ENCODE peak calls at places on chromosomes 4 and X, in five cellular contexts. O is AG04449, T is ovary, A is astrocyte of the spinal cord, D is fibroblast of mammary gland. X is an unnamed sample.

GRCh38 chrX:88940904-88941303 is 193.9 kb downstream of the CPXCR1 start:
- DNase-seq in T (no peak), A (no peak), D (no peak), O (no peak), X (no peak)

GRCh38 chrX:112688242-112688641 is 8.5 kb upstream of the LHFPL1 start:
- DNase-seq in D (no peak), O (no peak), T (no peak), A (no peak), X (no peak)

GRCh38 chrX:48576108-48576507 is 1.8 kb downstream of the RBM3 start:
- DNase-seq in A (no peak), O (no peak), T (no peak), D (no peak), X (no peak)

GRCh38 chrX:103845165-103845653 is 13.2 kb upstream of the RAB9B start:
- DNase-seq in D (peak), A (peak), T (peak), O (peak), X (peak)

GRCh38 chrX:2397648-2398340 is 103.0 kb downstream of the DHRSX start:
- DNase-seq in O (no peak), D (peak), T (no peak), A (peak), X (peak)

GRCh38 chr4:25402521-25402920 is 25.5 kb downstream of the ANAPC4 start:
- DNase-seq in D (no peak), O (no peak), A (peak), T (no peak), X (peak)

GRCh38 chrX:107483976-107484726 is 34.7 kb downstream of the FRMPD3 start:
- DNase-seq in O (no peak), A (peak), T (peak), D (peak), X (peak)

GRCh38 chr4:99563310-99564186 is at the start of gene TRMT10A:
- DNase-seq in T (peak), A (peak), O (peak), D (peak), X (peak)

GRCh38 chr4:105122334-105122733 is 24.3 kb upstream of the TET2 start:
- DNase-seq in A (no peak), T (no peak), O (no peak), D (no peak), X (peak)

GRCh38 chr4:18847276-18847890 is 825.8 kb upstream of the LCORL start:
- DNase-seq in D (peak), O (no peak), A (peak), T (no peak), X (no peak)

GRCh38 chr4:40395166-40395900 is 60.2 kb downstream of the CHRNA9 start:
- DNase-seq in D (no peak), O (no peak), T (no peak), A (no peak), X (no peak)

GRCh38 chr4:123802933-123803332 is 406.3 kb downstream of the SPRY1 start:
- DNase-seq in O (no peak), D (no peak), T (no peak), A (no peak), X (no peak)

GRCh38 chr4:154618708-154619315 is 6.4 kb upstream of the FGG start:
- DNase-seq in T (no peak), D (peak), A (peak), O (no peak), X (peak)

GRCh38 chr4:6732441-6733357 is 16.7 kb downstream of the BLOC1S4 start:
- DNase-seq in D (peak), T (peak), O (peak), A (peak), X (peak)

GRCh38 chr4:141246243-141246642 is 25.5 kb downstream of the ZNF330 start:
- DNase-seq in A (peak), D (peak), T (no peak), O (peak), X (peak)

GRCh38 chr4:128917781-128918180 is 108.3 kb downstream of the JADE1 start:
- DNase-seq in D (no peak), O (no peak), T (no peak), A (no peak), X (no peak)

GRCh38 chr4:21452931-21453330 is 495.6 kb downstream of the KCNIP4 start:
- DNase-seq in T (no peak), O (no peak), D (no peak), A (no peak), X (no peak)

GRCh38 chr4:52932586-52933482 is 70.7 kb downstream of the RASL11B start:
- DNase-seq in A (peak), O (no peak), T (no peak), D (peak), X (peak)

GRCh38 chrX:22665818-22666217 is 333.9 kb upstream of the DDX53 start:
- DNase-seq in D (no peak), O (no peak), A (no peak), T (no peak), X (no peak)

GRCh38 chrX:22662776-22663175 is 337.0 kb upstream of the DDX53 start:
- DNase-seq in D (no peak), T (no peak), O (no peak), A (no peak), X (no peak)

GRCh38 chrX:22664826-22665225 is 334.9 kb upstream of the DDX53 start:
- DNase-seq in T (no peak), D (no peak), O (no peak), A (no peak), X (no peak)

GRCh38 chrX:22660756-22661155 is 339.0 kb upstream of the DDX53 start:
- DNase-seq in T (no peak), D (peak), A (peak), O (no peak), X (no peak)

GRCh38 chrX:22666441-22666840 is 333.3 kb upstream of the DDX53 start:
- DNase-seq in D (peak), T (no peak), O (no peak), A (peak), X (peak)
- TF ChIP-seq CTCF in D (peak), T (no peak), O (no peak), A (peak), X (peak)

DNA sequence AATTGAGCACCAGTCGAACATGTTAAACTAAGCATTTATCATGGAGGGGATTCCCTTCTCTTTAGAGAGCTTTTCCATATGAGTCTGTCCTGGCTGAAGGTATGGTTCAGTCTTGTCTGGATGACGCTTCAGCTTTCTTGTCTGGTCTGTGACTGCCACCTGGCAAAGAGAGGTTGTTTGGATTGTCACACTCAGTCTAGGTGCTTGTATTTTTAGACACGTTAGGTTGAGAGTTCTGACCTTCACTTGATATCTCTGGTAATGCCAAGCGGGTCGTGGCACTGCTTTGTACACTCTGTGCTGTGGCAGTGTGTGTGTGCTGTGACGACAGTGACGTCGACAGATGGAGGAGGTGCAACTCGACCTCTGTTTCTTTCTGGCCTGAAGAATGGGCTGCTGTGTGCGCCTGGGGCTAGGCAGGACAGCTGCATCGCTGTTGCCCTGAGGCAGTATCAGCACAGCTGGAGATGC is 12.6 kb downstream of the NOCT start:
- DNase-seq in O (no peak), A (no peak), T (no peak), D (no peak), X (no peak)
- H3K4me3 ChIP-seq in O (no peak), A (no peak), T (no peak), D (no peak), X (no peak)

GRCh38 chrX:151852294-151852693 is 60.4 kb upstream of the MAGEA4 start:
- DNase-seq in O (no peak), A (no peak), D (no peak), T (no peak), X (no peak)
- TF ChIP-seq CTCF in O (no peak), A (no peak), D (peak), T (no peak), X (no peak)

DNA sequence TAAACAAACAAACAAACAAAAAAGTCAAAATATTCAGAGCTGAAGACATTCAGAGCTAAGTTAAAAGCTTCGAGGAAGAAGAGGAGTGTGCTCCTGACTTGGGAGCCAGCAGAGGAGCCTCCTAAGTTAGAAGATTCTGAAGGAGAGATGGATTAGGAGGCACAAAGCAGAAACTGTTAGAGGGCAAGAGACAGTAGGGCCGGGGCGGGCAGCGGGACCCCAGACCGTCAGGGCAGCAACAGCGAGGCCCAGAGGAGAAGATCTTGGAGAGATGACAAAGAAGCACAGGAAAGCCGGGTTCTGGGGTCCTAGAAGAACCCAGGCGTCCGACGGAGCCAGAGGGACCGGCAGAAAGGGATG is 682 bp downstream of the KLHL13 start:
- DNase-seq in O (no peak), A (no peak), T (no peak), D (no peak), X (no peak)
- H3K4me3 ChIP-seq in O (peak), A (peak), T (peak), D (peak), X (peak)

GRCh38 chr4:1983846-1984405 is 24.8 kb downstream of the NELFA start:
- DNase-seq in O (no peak), D (no peak), A (no peak), T (peak), X (no peak)
- TF ChIP-seq CTCF in O (no peak), D (no peak), A (no peak), T (no peak), X (no peak)

DNA sequence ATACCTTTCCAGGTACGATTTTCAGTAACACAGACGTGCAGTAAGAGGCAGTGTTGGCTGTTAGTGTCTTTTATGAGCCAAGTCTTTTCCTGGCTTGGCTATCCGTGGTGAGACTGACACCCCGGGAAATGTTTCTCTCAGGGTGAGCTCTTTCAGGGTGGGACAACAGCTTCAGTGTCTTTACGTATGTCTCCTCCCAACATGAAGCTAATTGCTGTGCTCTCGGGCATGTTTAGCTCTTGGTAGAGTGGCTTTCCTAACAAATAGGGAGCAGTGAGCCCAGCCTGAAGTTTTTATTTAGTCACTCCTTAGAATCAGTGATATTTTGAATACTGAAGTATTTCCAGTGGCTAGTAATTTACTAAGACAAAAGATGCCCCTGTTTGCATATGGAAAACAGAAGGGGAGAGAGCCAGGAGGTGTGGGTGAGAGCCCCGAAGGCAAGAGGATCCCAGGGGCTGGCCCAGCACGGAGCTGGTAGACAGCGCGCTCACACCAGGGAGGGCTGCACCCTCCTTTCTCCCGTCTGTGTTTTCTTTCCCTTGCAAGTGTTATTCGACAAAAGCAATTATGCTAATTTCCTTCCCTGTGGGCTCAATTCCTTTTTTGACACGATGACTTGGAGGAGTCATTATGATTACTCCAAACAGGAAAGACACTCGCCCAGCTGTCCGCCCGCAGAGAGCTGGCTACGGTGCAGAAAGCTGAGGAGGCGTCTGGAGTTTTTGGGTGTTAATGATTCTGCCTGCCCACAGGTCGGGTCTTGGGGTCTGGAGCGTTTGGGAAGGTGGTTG is 47.7 kb downstream of the PDGFRA start:
- DNase-seq in O (no peak), A (peak), T (no peak), D (no peak), X (no peak)
- H3K4me3 ChIP-seq in O (no peak), A (no peak), T (no peak), D (no peak), X (no peak)